ENCODE peak calls at places on chromosomes 1 and 21, in ten cellular contexts. O is CD4-positive, alpha-beta T cell; S is Caco-2; T is PC-3; C is epithelial cell of esophagus; K is H9; U is heart left ventricle; W is GM13977; A is ovary; Z is glutamatergic neuron. R is an unnamed sample.

GRCh38 chr1:54861070-54861761 is 25.8 kb downstream of the DHCR24 start:
- DNase-seq in O (no peak), S (no peak), T (peak), C (no peak), K (no peak), U (no peak), W (no peak), A (no peak), Z (no peak), R (no peak)

GRCh38 chr1:234654002-234654733 is 44.2 kb upstream of the IRF2BP2 start:
- DNase-seq in O (no peak), S (no peak), T (no peak), C (peak), K (no peak), U (no peak), W (no peak), A (no peak), Z (no peak), R (no peak)

GRCh38 chr21:42973309-42973990 is 912 bp upstream of the PKNOX1 start:
- DNase-seq in O (no peak), S (peak), T (no peak), C (no peak), K (peak), U (no peak), W (no peak), A (peak), Z (no peak), R (no peak)

GRCh38 chr1:180170569-180170968 is 15.9 kb downstream of the QSOX1 start:
- DNase-seq in O (no peak), S (no peak), T (peak), C (peak), K (no peak), U (no peak), W (no peak), A (no peak), Z (no peak), R (no peak)

GRCh38 chr1:170630977-170631376 is 33.0 kb upstream of the PRRX1 start:
- DNase-seq in O (no peak), S (no peak), T (no peak), C (no peak), K (peak), U (no peak), W (no peak), A (no peak), Z (no peak), R (no peak)

GRCh38 chr1:89633745-89634625 is 1.1 kb downstream of the LRRC8C start:
- DNase-seq in O (no peak), S (no peak), T (peak), C (peak), K (peak), U (peak), W (no peak), A (peak), Z (no peak), R (no peak)

GRCh38 chr1:230798187-230798484 is 50.9 kb downstream of the CAPN9 start:
- DNase-seq in O (no peak), S (no peak), T (no peak), C (no peak), K (no peak), U (no peak), W (no peak), A (no peak), Z (no peak), R (no peak)

GRCh38 chr1:119079881-119080280 is 60.6 kb downstream of the WARS2 start:
- DNase-seq in O (no peak), S (no peak), T (no peak), C (no peak), K (no peak), U (no peak), W (no peak), A (no peak), Z (no peak), R (no peak)

GRCh38 chr1:207959141-207959825 is 48.4 kb upstream of the CD34 start:
- DNase-seq in O (no peak), S (no peak), T (no peak), C (peak), K (peak), U (peak), W (peak), A (peak), Z (peak), R (peak)

GRCh38 chr1:47722909-47723580 is 274.1 kb downstream of the TRABD2B start:
- DNase-seq in O (no peak), S (no peak), T (no peak), C (no peak), K (no peak), U (no peak), W (no peak), A (no peak), Z (no peak), R (no peak)

GRCh38 chr1:22531251-22531650 is 32.0 kb upstream of the EPHA8 start:
- DNase-seq in O (no peak), S (no peak), T (no peak), C (no peak), K (no peak), U (no peak), W (no peak), A (no peak), Z (no peak), R (no peak)

GRCh38 chr21:38894899-38895298 is 89.2 kb downstream of the ETS2 start:
- DNase-seq in O (no peak), S (no peak), T (no peak), C (no peak), K (no peak), U (no peak), W (no peak), A (no peak), Z (no peak), R (no peak)

GRCh38 chr1:226763741-226764264 is 24.7 kb upstream of the ITPKB start:
- DNase-seq in O (no peak), S (no peak), T (peak), C (peak), K (peak), U (no peak), W (peak), A (no peak), Z (no peak), R (no peak)

GRCh38 chr1:47998396-47998990 is 1.3 kb upstream of the TRABD2B start:
- DNase-seq in O (no peak), S (no peak), T (no peak), C (no peak), K (peak), U (no peak), W (no peak), A (no peak), Z (no peak), R (no peak)

GRCh38 chr1:209202826-209203439 is 380.6 kb upstream of the CAMK1G start:
- DNase-seq in O (no peak), S (peak), T (peak), C (peak), K (no peak), U (no peak), W (peak), A (no peak), Z (no peak), R (no peak)

DNA sequence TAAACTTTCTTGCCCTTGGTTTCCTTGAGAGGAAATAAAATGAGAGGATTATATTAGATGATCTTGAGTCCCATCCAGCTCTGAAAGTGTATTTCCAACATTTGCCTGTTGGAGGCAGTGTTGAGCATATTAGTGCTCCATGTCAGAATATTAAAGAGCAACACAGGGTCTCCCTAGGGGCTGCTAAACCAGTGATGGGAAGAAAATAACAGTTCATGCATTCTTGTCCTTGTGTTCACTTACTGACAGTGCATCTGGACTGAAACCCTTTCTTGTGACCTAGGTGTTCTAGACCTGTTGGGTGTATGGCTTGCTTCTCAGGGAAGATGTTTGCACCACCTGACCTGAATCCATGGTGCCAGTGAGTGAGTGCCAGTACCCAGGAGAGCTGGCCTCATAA is 124.7 kb upstream of the KIAA0040 start:
- DNase-seq in O (peak), S (no peak), T (peak), C (no peak), K (peak), U (no peak), W (no peak), A (no peak), Z (peak), R (no peak)
- TF ChIP-seq CTCF in O (peak), S (no peak), T (peak), C (peak), K (peak), U (peak), W (peak), A (no peak), Z (peak), R (peak)

DNA sequence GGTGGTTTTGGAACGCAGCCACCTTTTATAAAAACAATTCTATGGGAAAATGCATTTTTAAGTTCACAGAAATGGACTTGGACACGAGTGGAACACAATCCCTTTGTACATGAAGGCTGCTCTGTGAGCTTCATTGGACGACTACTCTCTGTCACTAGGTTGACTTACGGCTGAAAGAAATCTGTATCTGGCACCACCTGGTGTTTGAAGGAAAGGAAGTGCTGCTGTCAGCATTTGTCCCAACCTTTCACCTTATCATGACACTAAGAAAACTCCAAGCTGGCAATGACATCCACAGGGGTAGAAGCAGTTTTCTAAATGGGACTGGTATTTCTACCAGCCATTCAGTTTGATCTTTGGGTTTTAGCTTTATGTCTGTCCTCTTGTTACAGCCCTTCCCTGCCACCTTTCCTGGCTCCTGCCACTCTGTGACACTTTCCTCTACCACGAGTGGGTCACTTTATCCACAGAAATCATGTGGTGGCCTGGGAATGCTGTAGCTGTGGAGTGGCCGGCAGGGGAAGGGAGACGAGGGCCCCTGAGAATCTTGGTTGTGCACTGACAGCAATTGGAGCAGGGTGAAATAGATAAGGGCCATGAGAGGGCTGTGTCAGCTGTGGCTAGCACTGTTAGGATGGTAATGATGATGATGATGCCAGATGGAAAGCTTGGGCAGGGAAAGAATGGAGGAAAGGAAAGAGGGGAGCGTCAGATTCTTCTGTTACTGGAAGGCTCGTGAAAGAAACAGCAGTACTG is 85.2 kb downstream of the TBX19 start:
- DNase-seq in O (no peak), S (peak), T (peak), C (peak), K (no peak), U (no peak), W (no peak), A (no peak), Z (no peak), R (no peak)
- TF ChIP-seq CTCF in O (peak), S (peak), T (peak), C (peak), K (peak), U (peak), W (no peak), A (no peak), Z (no peak), R (no peak)

DNA sequence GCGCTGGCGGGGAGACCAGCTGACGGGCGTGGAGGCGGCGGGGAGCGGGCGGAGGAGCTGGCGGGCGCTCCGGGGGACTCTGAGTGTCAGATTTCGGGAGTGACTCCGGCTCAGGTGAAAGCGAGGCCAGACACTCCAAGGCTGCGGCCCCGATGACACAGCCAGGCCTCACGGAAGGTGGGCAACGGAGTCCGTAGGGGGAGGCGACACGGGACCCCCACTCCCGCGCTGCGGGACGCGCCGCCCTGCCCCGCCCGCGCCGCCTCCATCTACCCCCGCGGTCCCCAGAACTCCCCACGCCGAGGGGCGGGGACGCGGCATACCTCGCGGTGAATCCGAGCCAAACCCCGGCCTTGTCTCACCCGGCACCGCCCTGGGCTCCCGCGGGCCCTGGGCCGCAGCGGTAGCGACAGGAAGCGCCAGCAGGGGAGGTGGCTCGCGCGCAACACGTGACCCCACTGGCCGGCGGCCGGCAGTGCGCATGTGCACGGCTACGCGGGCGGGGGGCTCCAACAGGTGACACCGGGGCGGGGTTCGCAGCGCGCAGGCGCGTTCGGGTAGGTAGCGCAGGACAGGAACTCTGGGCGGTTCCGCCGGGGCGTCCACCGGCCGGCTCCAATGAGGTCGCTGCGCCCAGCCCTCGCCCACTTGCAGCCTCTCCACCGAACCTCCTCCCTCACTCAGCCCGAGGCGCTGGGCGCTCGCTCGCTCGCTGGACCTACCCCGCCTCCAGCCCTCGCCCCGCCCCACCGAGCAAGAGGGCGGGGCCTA is at the start of gene CC2D1B:
- DNase-seq in O (peak), S (peak), T (peak), C (peak), K (peak), U (peak), W (peak), A (peak), Z (peak), R (peak)
- TF ChIP-seq CTCF in O (no peak), S (no peak), T (no peak), C (no peak), K (no peak), U (peak), W (no peak), A (peak), Z (peak), R (no peak)

GRCh38 chr1:24932284-24932683 is 2.2 kb upstream of the RUNX3 start:
- DNase-seq in O (peak), S (peak), T (peak), C (peak), K (peak), U (peak), W (peak), A (no peak), Z (peak), R (peak)
- TF ChIP-seq CTCF in O (peak), S (no peak), T (peak), C (no peak), K (peak), U (peak), W (peak), A (no peak), Z (peak), R (peak)

DNA sequence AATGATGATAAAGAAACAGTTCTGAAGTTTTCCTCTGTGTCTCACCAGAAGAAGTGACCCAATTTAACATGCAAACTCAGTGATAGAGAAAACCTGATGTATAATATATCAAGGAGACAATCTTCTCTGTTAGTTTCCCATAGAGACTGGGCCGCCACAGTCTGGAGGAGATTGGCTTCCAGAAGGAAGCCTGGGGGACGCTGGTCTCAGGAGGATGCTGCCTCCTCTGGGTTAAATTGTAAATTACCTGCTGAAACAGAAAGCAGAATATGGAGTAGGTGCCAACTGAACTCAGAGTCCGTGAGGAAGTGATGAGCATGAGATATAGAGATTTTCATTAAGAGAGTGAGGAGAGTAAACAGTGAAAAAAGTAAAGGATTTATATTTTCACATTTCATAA is 15.8 kb downstream of the OR14I1 start:
- DNase-seq in O (no peak), S (peak), T (peak), C (no peak), K (no peak), U (no peak), W (peak), A (no peak), Z (no peak), R (no peak)
- TF ChIP-seq CTCF in O (peak), S (peak), T (peak), C (no peak), K (no peak), U (no peak), W (peak), A (no peak), Z (no peak), R (no peak)

DNA sequence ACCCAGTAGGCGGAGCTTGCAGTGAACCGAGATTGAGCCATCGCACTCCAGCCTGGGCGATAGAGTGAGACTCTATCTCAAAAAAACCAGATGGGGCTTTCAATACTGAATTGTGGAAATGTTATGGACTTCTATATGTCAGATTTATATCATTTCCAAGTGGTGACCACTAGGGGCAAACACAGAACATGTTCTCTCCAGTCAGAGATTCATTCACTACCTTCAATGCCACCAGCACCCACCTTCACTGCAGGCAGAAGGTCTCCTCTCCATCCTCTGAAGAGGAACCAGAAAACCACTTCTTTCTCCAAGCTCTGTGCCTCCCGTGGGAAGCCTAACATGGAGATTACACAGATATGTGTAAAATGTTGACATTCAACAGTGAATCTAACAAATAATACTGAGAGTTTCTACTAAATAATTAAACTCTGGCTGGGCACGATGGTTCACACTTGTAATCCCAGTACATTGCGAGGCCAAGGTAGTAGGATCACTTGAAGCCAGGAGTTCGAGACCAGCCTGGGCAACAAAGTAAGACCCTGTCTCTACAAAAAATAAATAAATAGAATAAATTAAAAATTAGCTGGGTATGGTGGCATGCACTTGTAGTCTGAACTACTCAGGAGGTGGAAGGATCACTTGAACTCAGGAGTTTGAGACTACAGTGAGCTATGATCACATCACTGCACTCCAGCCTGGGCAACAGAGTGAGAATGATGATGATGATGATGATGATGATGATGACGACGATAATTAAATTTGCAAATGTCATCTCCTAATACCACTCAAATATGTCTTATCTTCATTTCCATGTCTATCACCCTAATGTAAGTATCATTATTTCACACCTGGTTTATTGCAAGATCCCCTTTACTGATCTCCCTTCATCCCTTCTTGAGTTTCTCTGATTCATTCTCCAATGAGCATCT is 151.1 kb downstream of the ZNF281 start:
- DNase-seq in O (no peak), S (peak), T (peak), C (peak), K (no peak), U (no peak), W (peak), A (no peak), Z (no peak), R (no peak)
- TF ChIP-seq CTCF in O (peak), S (peak), T (peak), C (peak), K (peak), U (peak), W (peak), A (no peak), Z (peak), R (peak)

GRCh38 chr21:44920694-44921604 is at the start of gene ITGB2:
- DNase-seq in O (no peak), S (no peak), T (no peak), C (no peak), K (no peak), U (no peak), W (peak), A (no peak), Z (peak), R (no peak)

GRCh38 chr21:44918107-44918470 is 2.6 kb downstream of the ITGB2 start:
- DNase-seq in O (no peak), S (no peak), T (no peak), C (no peak), K (no peak), U (no peak), W (no peak), A (no peak), Z (peak), R (no peak)

GRCh38 chr21:44918581-44919033 is 2.1 kb downstream of the ITGB2 start:
- DNase-seq in O (no peak), S (no peak), T (no peak), C (no peak), K (no peak), U (no peak), W (no peak), A (no peak), Z (peak), R (no peak)

GRCh38 chr21:44919913-44920693 is 596 bp downstream of the ITGB2 start:
- DNase-seq in O (no peak), S (no peak), T (no peak), C (no peak), K (no peak), U (no peak), W (no peak), A (no peak), Z (peak), R (no peak)

DNA sequence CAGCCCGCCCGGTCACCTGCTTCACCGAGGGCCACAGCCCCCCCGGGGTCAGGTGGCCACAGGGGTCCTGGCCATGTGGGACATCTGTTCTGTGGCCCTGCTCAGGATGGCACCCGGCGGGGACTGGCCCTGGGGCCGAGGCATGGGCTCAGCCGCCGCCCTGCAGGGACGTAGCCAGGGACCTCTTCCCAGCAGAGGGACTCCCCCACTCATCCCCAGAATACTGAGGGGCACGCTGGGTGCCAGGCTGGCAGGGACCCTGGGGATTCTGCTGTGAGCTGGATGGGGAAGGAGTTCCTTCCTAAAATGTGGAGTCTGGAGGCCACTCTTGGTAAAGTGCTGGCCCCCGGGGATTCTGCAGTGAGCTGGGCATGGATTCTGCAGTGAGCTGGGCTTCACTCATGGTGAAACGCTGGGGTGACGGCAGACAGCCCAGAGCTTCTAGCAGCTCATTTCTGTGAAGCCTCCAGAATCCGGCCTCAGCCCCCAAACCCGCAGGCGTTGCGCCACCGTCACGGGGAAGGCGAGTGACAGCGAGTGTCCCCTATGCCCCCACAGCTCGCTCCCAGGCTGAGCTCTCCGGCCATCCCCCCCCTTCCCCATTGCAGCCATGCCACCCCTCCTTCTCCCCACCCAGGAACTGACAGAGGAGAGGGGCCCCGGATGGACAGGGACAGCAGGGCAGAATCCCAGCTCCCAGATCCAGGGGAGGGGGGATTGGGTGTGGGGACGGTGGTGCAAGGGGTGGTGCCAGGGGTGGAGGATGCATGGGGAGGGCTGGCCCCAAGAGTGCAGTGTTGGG is 1.4 kb downstream of the ITGB2 start:
- DNase-seq in O (no peak), S (no peak), T (no peak), C (no peak), K (no peak), U (no peak), W (no peak), A (peak), Z (peak), R (no peak)
- TF ChIP-seq CTCF in O (no peak), S (no peak), T (no peak), C (no peak), K (no peak), U (no peak), W (no peak), A (no peak), Z (no peak), R (no peak)